ENCODE peak calls at places on chromosomes 1 and 21, in four cellular contexts. T, L, X and Q are unnamed samples.

GRCh38 chr1:201501144-201501543 is 5.8 kb downstream of the CSRP1 start:
- DNase-seq in X (no peak), T (no peak), L (peak), Q (no peak)

GRCh38 chr1:15152318-15153183 is 996 bp upstream of the TMEM51 start:
- DNase-seq in T (peak), X (no peak), L (peak), Q (peak)

GRCh38 chr1:65940131-65940530 is 147.4 kb downstream of the PDE4B start:
- DNase-seq in L (no peak), T (no peak), X (no peak), Q (no peak)

GRCh38 chr21:37063433-37063832 is 9.4 kb downstream of the PIGP start:
- DNase-seq in T (no peak), X (no peak), L (no peak), Q (no peak)

GRCh38 chr1:23684415-23684814 is 7.2 kb upstream of the RPL11 start:
- DNase-seq in T (no peak), X (no peak), L (no peak), Q (no peak)

GRCh38 chr1:205285391-205286101 is 36.0 kb downstream of the NUAK2 start:
- DNase-seq in T (peak), L (peak), X (no peak), Q (no peak)

GRCh38 chr1:244280221-244280620 is 171.5 kb downstream of the ADSS2 start:
- DNase-seq in T (no peak), L (no peak), X (no peak), Q (no peak)

GRCh38 chr1:29671957-29672356 is 435.6 kb downstream of the PTPRU start:
- DNase-seq in X (no peak), L (no peak), T (no peak), Q (no peak)

GRCh38 chr1:204760350-204761134 is 75.0 kb upstream of the LRRN2 start:
- DNase-seq in T (peak), L (peak), X (no peak), Q (peak)

GRCh38 chr1:31802190-31803150 is 13.4 kb downstream of the SPOCD1 start:
- DNase-seq in X (no peak), T (no peak), L (no peak), Q (peak)

GRCh38 chr1:29532285-29532684 is 296.0 kb downstream of the PTPRU start:
- DNase-seq in L (no peak), T (no peak), X (no peak), Q (no peak)